ENCODE peak calls at places on chromosomes 4 and X, in six cellular contexts. U, W, R, T, B and H are unnamed samples.

GRCh38 chr4:8547108-8547911 is 32.9 kb upstream of the GPR78 start:
- DNase-seq in U (no peak), R (no peak), T (peak), B (no peak), W (peak), H (no peak)

GRCh38 chr4:163595590-163595989 is 101.1 kb downstream of the TMA16 start:
- DNase-seq in W (no peak), B (no peak), T (peak), R (no peak), U (no peak), H (no peak)

GRCh38 chr4:104064650-104065577 is 345.1 kb upstream of the TACR3 start:
- DNase-seq in T (no peak), U (no peak), R (peak), B (no peak), W (peak), H (peak)

GRCh38 chrX:63751481-63751880 is 33.5 kb downstream of the ARHGEF9 start:
- DNase-seq in B (no peak), R (no peak), W (no peak), U (no peak), T (peak), H (no peak)

GRCh38 chrX:110241816-110242215 is 76.1 kb downstream of the AMMECR1 start:
- DNase-seq in W (no peak), T (peak), U (no peak), B (no peak), R (no peak), H (peak)

GRCh38 chrX:150084474-150085229 is 146.4 kb upstream of the EOLA2 start:
- DNase-seq in U (no peak), T (no peak), B (no peak), R (no peak), W (no peak), H (no peak)

GRCh38 chrX:30327762-30328161 is 18.6 kb upstream of the NR0B1 start:
- DNase-seq in W (no peak), T (no peak), R (no peak), U (no peak), B (no peak), H (no peak)

GRCh38 chrX:71911023-71911730 is 532 bp downstream of the NHSL2 start:
- DNase-seq in U (no peak), T (no peak), R (no peak), W (peak), B (peak), H (peak)

GRCh38 chr4:76943129-76943620 is 6.4 kb upstream of the SEPTIN11 start:
- DNase-seq in T (peak), B (no peak), W (no peak), U (no peak), R (no peak), H (no peak)

GRCh38 chr4:107838138-107838618 is 13.4 kb downstream of the SGMS2 start:
- DNase-seq in R (no peak), U (no peak), B (no peak), W (no peak), T (no peak), H (no peak)

GRCh38 chrX:131394384-131394783 is 105.3 kb upstream of the IGSF1 start:
- DNase-seq in W (no peak), B (no peak), T (no peak), R (no peak), U (no peak), H (no peak)

GRCh38 chrX:118181030-118181429 is 64.4 kb upstream of the KLHL13 start:
- DNase-seq in U (no peak), T (no peak), W (no peak), B (no peak), R (no peak), H (no peak)

GRCh38 chr4:87423313-87424031 is 1.1 kb downstream of the NUDT9 start:
- DNase-seq in T (no peak), U (no peak), R (peak), W (no peak), B (no peak), H (peak)

GRCh38 chr4:54165438-54165837 is 63.7 kb upstream of the PDGFRA start:
- DNase-seq in U (no peak), T (peak), B (no peak), W (no peak), R (no peak), H (no peak)

GRCh38 chr4:140705625-140706275 is 50.4 kb downstream of the TBC1D9 start:
- DNase-seq in T (no peak), R (no peak), B (no peak), W (no peak), U (no peak), H (no peak)

GRCh38 chr4:47065099-47065498 is 33.7 kb downstream of the GABRB1 start:
- DNase-seq in T (peak), U (no peak), W (no peak), B (no peak), R (no peak), H (no peak)

GRCh38 chr4:110514889-110515479 is 39.0 kb downstream of the ENPEP start:
- DNase-seq in W (peak), R (peak), B (peak), U (no peak), T (peak), H (peak)

GRCh38 chrX:65522739-65523372 is 11.7 kb downstream of the LAS1L start:
- DNase-seq in T (peak), W (no peak), B (no peak), R (no peak), U (no peak), H (no peak)

GRCh38 chrX:148501121-148502066 is 977 bp downstream of the AFF2 start:
- DNase-seq in B (peak), R (no peak), T (no peak), W (peak), U (no peak), H (no peak)

GRCh38 chr4:13706130-13706529 is 78.6 kb upstream of the BOD1L1 start:
- DNase-seq in U (no peak), B (no peak), W (no peak), T (no peak), R (no peak), H (no peak)

GRCh38 chr4:168705121-168705520 is 208.3 kb downstream of the PALLD start:
- DNase-seq in T (no peak), B (no peak), R (no peak), U (no peak), W (no peak), H (no peak)

GRCh38 chr4:40369437-40370278 is 34.5 kb downstream of the CHRNA9 start:
- DNase-seq in T (no peak), B (no peak), U (no peak), R (no peak), W (no peak), H (no peak)

GRCh38 chr4:53122280-53123116 is 243.4 kb downstream of the SCFD2 start:
- DNase-seq in R (no peak), W (no peak), T (no peak), B (no peak), U (no peak), H (no peak)

GRCh38 chr4:145609494-145610427 is 9.4 kb upstream of the MMAA start:
- DNase-seq in U (peak), B (peak), R (peak), W (peak), T (peak), H (peak)

GRCh38 chr4:67198757-67199156 is 346.5 kb downstream of the CENPC start:
- DNase-seq in U (no peak), W (peak), B (no peak), T (peak), R (peak), H (no peak)

GRCh38 chr4:1347410-1347864 is 429 bp downstream of the UVSSA start:
- DNase-seq in B (no peak), R (peak), T (peak), W (peak), U (no peak), H (no peak)

GRCh38 chr4:110270492-110271197 is 72.2 kb upstream of the ELOVL6 start:
- DNase-seq in T (peak), B (no peak), R (no peak), W (no peak), U (no peak), H (no peak)

GRCh38 chr4:177235026-177235425 is 74.6 kb upstream of the NEIL3 start:
- DNase-seq in B (no peak), T (no peak), R (no peak), U (no peak), W (no peak), H (no peak)

GRCh38 chr4:185713272-185713671 is 98.7 kb downstream of the SORBS2 start:
- DNase-seq in R (no peak), B (no peak), U (no peak), W (no peak), T (no peak), H (no peak)

GRCh38 chrX:45322382-45322781 is 121.7 kb upstream of the DIPK2B start:
- DNase-seq in U (no peak), T (peak), W (peak), R (no peak), B (no peak), H (no peak)

GRCh38 chr4:70801265-70801809 is 38.4 kb downstream of the GRSF1 start:
- DNase-seq in W (no peak), T (no peak), R (no peak), B (peak), U (no peak), H (no peak)

GRCh38 chr4:69881173-69881773 is 21.3 kb upstream of the SULT1E1 start:
- DNase-seq in R (peak), B (peak), W (peak), T (no peak), U (no peak), H (peak)

GRCh38 chr4:68218044-68218443 is 27.4 kb downstream of the TMPRSS11B start:
- DNase-seq in W (no peak), R (no peak), T (peak), B (no peak), U (no peak), H (no peak)

GRCh38 chrX:37883196-37883595 is 35.8 kb upstream of the DYNLT3 start:
- DNase-seq in T (no peak), W (no peak), R (no peak), B (no peak), U (no peak), H (no peak)